ENCODE peak calls at places on chromosomes 4 and X, in four cellular contexts. H, U, N and A are unnamed samples.

GRCh38 chr4:15955670-15956069 is 7.3 kb downstream of the FGFBP2 start:
- DNase-seq in H (peak), U (no peak), N (no peak), A (no peak)

GRCh38 chr4:185542626-185543336 is 7.5 kb upstream of the PDLIM3 start:
- DNase-seq in H (peak), U (no peak), N (no peak), A (no peak)

GRCh38 chr4:152115794-152116193 is 355.0 kb upstream of the GATB start:
- DNase-seq in H (no peak), U (no peak), N (no peak), A (no peak)

GRCh38 chr4:78426972-78427371 is 124.6 kb upstream of the ANXA3 start:
- DNase-seq in H (no peak), U (no peak), N (no peak), A (no peak)

GRCh38 chrX:153449306-153450113 is 3.7 kb upstream of the TREX2 start:
- DNase-seq in H (no peak), U (no peak), N (no peak), A (no peak)

GRCh38 chr4:127071443-127071842 is 561.3 kb upstream of the INTU start:
- DNase-seq in H (no peak), U (no peak), N (no peak), A (no peak)

GRCh38 chr4:176302283-176303275 is 17.2 kb upstream of the SPCS3 start:
- DNase-seq in H (peak), U (no peak), N (no peak), A (no peak)

GRCh38 chr4:76305033-76305687 is 1.4 kb upstream of the STBD1 start:
- DNase-seq in H (no peak), U (no peak), N (no peak), A (no peak)

GRCh38 chr4:110005461-110006056 is 92.9 kb downstream of the EGF start:
- DNase-seq in H (peak), U (no peak), N (no peak), A (peak)

GRCh38 chrX:77276742-77277141 is 170.4 kb upstream of the FGF16 start:
- DNase-seq in H (no peak), U (no peak), N (no peak), A (no peak)

GRCh38 chrX:65821721-65822496 is 154.5 kb downstream of the MSN start:
- DNase-seq in H (no peak), U (no peak), N (no peak), A (no peak)

GRCh38 chr4:94570558-94570957 is 118.8 kb downstream of the PDLIM5 start:
- DNase-seq in H (no peak), U (no peak), N (no peak), A (no peak)

GRCh38 chr4:99471349-99471748 is 36.2 kb upstream of the ADH7 start:
- DNase-seq in H (no peak), U (no peak), N (no peak), A (no peak)

GRCh38 chr4:94354474-94354896 is 11.8 kb upstream of the HPGDS start:
- DNase-seq in H (no peak), U (no peak), N (no peak), A (no peak)

GRCh38 chrX:46547857-46548256 is 2.6 kb upstream of the ZNF674 start:
- DNase-seq in H (peak), U (no peak), N (no peak), A (no peak)

GRCh38 chr4:182917182-182918043 is at the start of gene DCTD:
- DNase-seq in H (peak), U (no peak), N (peak), A (peak)

GRCh38 chr4:15920723-15921591 is 17.6 kb downstream of the FGFBP1 start:
- DNase-seq in H (peak), U (no peak), N (no peak), A (no peak)

GRCh38 chr4:4853921-4854648 is 5.4 kb upstream of the MSX1 start:
- DNase-seq in H (no peak), U (no peak), N (no peak), A (no peak)

GRCh38 chr4:99868126-99868596 is 26.1 kb downstream of the LAMTOR3 start:
- DNase-seq in H (peak), U (peak), N (peak), A (no peak)

GRCh38 chrX:34404386-34405070 is 252.6 kb downstream of the TMEM47 start:
- DNase-seq in H (no peak), U (no peak), N (no peak), A (no peak)

GRCh38 chr4:11428701-11429571 is at the start of gene HS3ST1:
- DNase-seq in H (peak), U (peak), N (peak), A (peak)

GRCh38 chr4:4260185-4260751 is 12.2 kb upstream of the TMEM128 start:
- DNase-seq in H (peak), U (no peak), N (no peak), A (no peak)

GRCh38 chr4:107261241-107261874 is 225.2 kb upstream of the DKK2 start:
- DNase-seq in H (no peak), U (no peak), N (no peak), A (no peak)

GRCh38 chr4:110184124-110184790 is 14.2 kb downstream of the ELOVL6 start:
- DNase-seq in H (no peak), U (peak), N (no peak), A (no peak)

GRCh38 chrX:24169211-24169610 is 19.7 kb downstream of the ZFX start:
- DNase-seq in H (no peak), U (no peak), N (no peak), A (no peak)

GRCh38 chr4:174210354-174210753 is 73.1 kb downstream of the FBXO8 start:
- DNase-seq in H (no peak), U (no peak), N (no peak), A (no peak)

GRCh38 chr4:169345207-169345788 is 74.5 kb upstream of the SH3RF1 start:
- DNase-seq in H (peak), U (no peak), N (no peak), A (no peak)

GRCh38 chr4:128830906-128831525 is 21.5 kb downstream of the JADE1 start:
- DNase-seq in H (no peak), U (no peak), N (no peak), A (no peak)
- H2AK5ac ChIP-seq in H (peak), U (no peak), N (no peak), A (no peak)

GRCh38 chr4:6795821-6796220 is 13.3 kb downstream of the KIAA0232 start:
- DNase-seq in H (no peak), U (no peak), N (no peak), A (no peak)
- H3K18ac ChIP-seq in H (no peak), U (no peak), N (no peak), A (no peak)

DNA sequence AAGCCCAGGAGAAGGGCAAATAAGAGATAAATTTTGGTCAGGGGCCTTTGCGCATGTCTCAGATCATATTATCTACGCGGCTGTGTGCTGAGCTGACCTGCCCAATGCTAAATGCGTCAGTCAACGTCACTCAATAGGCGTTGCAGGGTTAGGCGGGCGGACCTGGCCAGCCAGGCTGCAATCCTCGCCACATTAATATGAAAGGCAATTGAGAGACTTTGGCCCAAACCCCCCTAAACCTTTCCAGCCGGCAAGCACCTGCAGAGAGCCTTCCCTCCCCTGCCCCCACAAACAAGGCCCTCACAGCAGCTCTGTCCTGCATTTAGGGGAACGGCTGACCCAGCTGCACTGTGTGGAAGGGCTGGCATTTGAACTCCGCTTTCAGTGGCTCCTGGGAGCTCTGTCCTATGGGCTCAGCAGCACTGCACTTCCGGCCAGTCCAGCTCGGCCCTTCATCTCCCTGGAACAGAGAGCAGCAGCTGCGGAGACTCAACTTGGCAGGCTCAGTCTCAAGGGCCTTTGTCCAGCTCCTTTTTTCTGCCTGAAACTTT is 133.5 kb downstream of the AFAP1 start:
- DNase-seq in H (peak), U (no peak), N (peak), A (no peak)
- H2AK5ac ChIP-seq in H (peak), U (peak), N (no peak), A (peak)

GRCh38 chr4:2501034-2501594 is 32.2 kb downstream of the RNF4 start:
- DNase-seq in H (no peak), U (no peak), N (no peak), A (no peak)
- H3K18ac ChIP-seq in H (no peak), U (no peak), N (no peak), A (no peak)

DNA sequence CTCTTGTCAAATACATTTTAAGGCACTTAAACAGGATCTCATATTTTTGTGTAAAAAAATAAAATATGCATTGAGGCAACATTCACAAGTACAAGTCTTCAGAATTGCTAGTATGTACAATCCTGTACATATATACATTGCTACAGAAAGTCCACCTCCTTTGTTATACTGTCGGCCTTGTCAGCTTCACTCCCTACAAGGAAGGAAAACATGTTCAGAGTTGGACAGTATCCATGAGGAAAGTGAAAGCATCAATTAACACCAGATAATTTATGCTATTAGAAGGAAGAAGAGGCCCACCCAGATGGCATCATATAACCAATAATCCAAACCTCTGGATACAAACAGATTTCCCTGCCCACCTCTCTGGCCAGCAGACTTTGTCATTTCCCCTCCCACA is 42.0 kb downstream of the REELD1 start:
- DNase-seq in H (no peak), U (no peak), N (no peak), A (no peak)
- H2AK5ac ChIP-seq in H (peak), U (no peak), N (no peak), A (no peak)

GRCh38 chr4:55183926-55184599 is 58.7 kb upstream of the KDR start:
- DNase-seq in H (peak), U (no peak), N (peak), A (no peak)
- H3K18ac ChIP-seq in H (peak), U (no peak), N (no peak), A (no peak)

GRCh38 chrX:40502688-40503087 is 78.1 kb upstream of the ATP6AP2 start:
- DNase-seq in H (no peak), U (no peak), N (no peak), A (no peak)

GRCh38 chrX:40501456-40501855 is 79.3 kb upstream of the ATP6AP2 start:
- DNase-seq in H (no peak), U (no peak), N (no peak), A (no peak)

GRCh38 chrX:40504801-40505605 is 75.8 kb upstream of the ATP6AP2 start:
- DNase-seq in H (peak), U (no peak), N (no peak), A (no peak)

GRCh38 chrX:40508560-40508959 is 72.2 kb upstream of the ATP6AP2 start:
- DNase-seq in H (no peak), U (no peak), N (no peak), A (no peak)

DNA sequence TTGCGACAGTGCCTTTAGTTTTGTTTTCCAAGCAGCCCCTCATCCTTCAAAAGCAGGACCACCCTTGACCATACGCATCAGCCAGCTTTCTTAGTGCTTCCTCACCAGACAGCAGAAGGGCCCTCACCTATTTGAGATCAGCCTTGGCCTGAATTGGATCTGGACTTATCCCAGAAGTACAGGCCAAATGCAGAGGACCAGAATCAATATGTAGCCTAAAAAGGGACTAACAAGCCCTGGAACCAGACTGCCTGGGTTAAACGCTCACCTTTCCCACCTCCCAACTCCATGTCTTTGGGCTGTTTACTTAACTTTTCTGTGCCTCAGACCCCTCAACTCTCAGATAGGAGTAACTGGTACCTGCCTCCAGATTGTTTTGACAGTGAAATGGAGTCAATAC is 77.7 kb upstream of the ATP6AP2 start:
- DNase-seq in H (no peak), U (no peak), N (no peak), A (no peak)
- H2AK5ac ChIP-seq in H (no peak), U (no peak), N (no peak), A (no peak)